ENCODE peak calls at places on chromosomes 7 and 10, in nine cellular contexts. One of them, this sample, is unnamed.
A peak's percentile ranks its signal among the peaks of the same experiment; 100 is the strongest.

GRCh38 chr7:82110146-82110823 is 333.3 kb downstream of the CACNA2D1 start:
- DNase-seq in neural crest cell: no peak
- DNase-seq in A673: no peak
- DNase-seq in A549: no peak
- DNase-seq in transverse colon: no peak
- DNase-seq in astrocyte of the spinal cord: no peak
- DNase-seq in astrocyte: no peak
- DNase-seq in cardiac fibroblast: no peak
- DNase-seq in AG09319: no peak
- DNase-seq in this sample: no peak

GRCh38 chr10:10605551-10606081 is 412.1 kb upstream of the CELF2 start:
- DNase-seq in A673: no peak
- DNase-seq in cardiac fibroblast: peak; percentile 98
- DNase-seq in neural crest cell: no peak
- DNase-seq in transverse colon: peak; percentile 25
- DNase-seq in astrocyte: peak; percentile 89
- DNase-seq in astrocyte of the spinal cord: peak; percentile 81
- DNase-seq in AG09319: peak; percentile 96
- DNase-seq in A549: no peak
- DNase-seq in this sample: no peak

GRCh38 chr7:155168607-155169006 is 98.5 kb downstream of the HTR5A start:
- DNase-seq in AG09319: no peak
- DNase-seq in A549: no peak
- DNase-seq in cardiac fibroblast: no peak
- DNase-seq in astrocyte of the spinal cord: no peak
- DNase-seq in transverse colon: no peak
- DNase-seq in A673: no peak
- DNase-seq in astrocyte: no peak
- DNase-seq in neural crest cell: no peak
- DNase-seq in this sample: no peak

GRCh38 chr7:100568936-100569844 is 4.5 kb downstream of the SAP25 start:
- DNase-seq in A549: no peak
- DNase-seq in astrocyte of the spinal cord: peak; percentile 36
- DNase-seq in AG09319: no peak
- DNase-seq in astrocyte: no peak
- DNase-seq in A673: peak; percentile 67
- DNase-seq in neural crest cell: peak; percentile 55
- DNase-seq in cardiac fibroblast: peak; percentile 36
- DNase-seq in transverse colon: peak; percentile 74
- DNase-seq in this sample: no peak

GRCh38 chr7:20279979-20280378 is 50.7 kb upstream of the ITGB8 start:
- DNase-seq in AG09319: no peak
- DNase-seq in astrocyte: no peak
- DNase-seq in astrocyte of the spinal cord: no peak
- DNase-seq in neural crest cell: no peak
- DNase-seq in A549: no peak
- DNase-seq in transverse colon: no peak
- DNase-seq in A673: no peak
- DNase-seq in cardiac fibroblast: no peak
- DNase-seq in this sample: no peak

GRCh38 chr7:95686109-95686508 is 86.2 kb upstream of the DYNC1I1 start:
- DNase-seq in A549: peak; percentile 19
- DNase-seq in neural crest cell: peak; percentile 9
- DNase-seq in astrocyte of the spinal cord: peak; percentile 65
- DNase-seq in A673: peak; percentile 58
- DNase-seq in transverse colon: peak; percentile 63
- DNase-seq in cardiac fibroblast: peak; percentile 74
- DNase-seq in AG09319: peak; percentile 19
- DNase-seq in astrocyte: peak; percentile 23
- DNase-seq in this sample: no peak

GRCh38 chr7:36264917-36265292 is 111.9 kb downstream of the EEPD1 start:
- DNase-seq in cardiac fibroblast: no peak
- DNase-seq in AG09319: no peak
- DNase-seq in astrocyte: no peak
- DNase-seq in neural crest cell: no peak
- DNase-seq in A673: no peak
- DNase-seq in A549: no peak
- DNase-seq in astrocyte of the spinal cord: no peak
- DNase-seq in transverse colon: no peak
- DNase-seq in this sample: no peak

GRCh38 chr7:37142943-37143342 is 305.7 kb downstream of the ELMO1 start:
- DNase-seq in A673: peak; percentile 67
- DNase-seq in astrocyte: no peak
- DNase-seq in astrocyte of the spinal cord: no peak
- DNase-seq in A549: no peak
- DNase-seq in AG09319: no peak
- DNase-seq in cardiac fibroblast: no peak
- DNase-seq in neural crest cell: no peak
- DNase-seq in transverse colon: no peak
- DNase-seq in this sample: no peak

GRCh38 chr10:103847909-103848468 is 7.4 kb downstream of the SH3PXD2A start:
- DNase-seq in cardiac fibroblast: no peak
- DNase-seq in A549: peak; percentile 59
- DNase-seq in astrocyte of the spinal cord: no peak
- DNase-seq in AG09319: no peak
- DNase-seq in astrocyte: no peak
- DNase-seq in A673: no peak
- DNase-seq in neural crest cell: no peak
- DNase-seq in transverse colon: no peak
- DNase-seq in this sample: no peak

GRCh38 chr10:86244296-86244695 is 122.3 kb downstream of the GRID1 start:
- DNase-seq in astrocyte: no peak
- DNase-seq in AG09319: no peak
- DNase-seq in A549: no peak
- DNase-seq in neural crest cell: no peak
- DNase-seq in astrocyte of the spinal cord: no peak
- DNase-seq in cardiac fibroblast: no peak
- DNase-seq in transverse colon: no peak
- DNase-seq in A673: peak; percentile 13
- DNase-seq in this sample: peak; percentile 67

GRCh38 chr7:142412551-142413193 is 154.8 kb upstream of the PRSS58 start:
- DNase-seq in transverse colon: no peak
- DNase-seq in neural crest cell: peak; percentile 25
- DNase-seq in AG09319: peak; percentile 12
- DNase-seq in A673: peak; percentile 67
- DNase-seq in cardiac fibroblast: peak; percentile 77
- DNase-seq in astrocyte: peak; percentile 49
- DNase-seq in astrocyte of the spinal cord: peak; percentile 59
- DNase-seq in A549: peak; percentile 49
- DNase-seq in this sample: no peak
- TF ChIP-seq CTCF in transverse colon: peak; percentile 40
- TF ChIP-seq CTCF in neural crest cell: peak; percentile 67
- TF ChIP-seq CTCF in AG09319: peak; percentile 70
- TF ChIP-seq CTCF in A673: peak; percentile 81
- TF ChIP-seq CTCF in cardiac fibroblast: peak; percentile 75
- TF ChIP-seq CTCF in astrocyte: peak; percentile 80
- TF ChIP-seq CTCF in astrocyte of the spinal cord: peak; percentile 84
- TF ChIP-seq CTCF in A549: peak; percentile 31
- TF ChIP-seq CTCF in this sample: peak; percentile 34

DNA sequence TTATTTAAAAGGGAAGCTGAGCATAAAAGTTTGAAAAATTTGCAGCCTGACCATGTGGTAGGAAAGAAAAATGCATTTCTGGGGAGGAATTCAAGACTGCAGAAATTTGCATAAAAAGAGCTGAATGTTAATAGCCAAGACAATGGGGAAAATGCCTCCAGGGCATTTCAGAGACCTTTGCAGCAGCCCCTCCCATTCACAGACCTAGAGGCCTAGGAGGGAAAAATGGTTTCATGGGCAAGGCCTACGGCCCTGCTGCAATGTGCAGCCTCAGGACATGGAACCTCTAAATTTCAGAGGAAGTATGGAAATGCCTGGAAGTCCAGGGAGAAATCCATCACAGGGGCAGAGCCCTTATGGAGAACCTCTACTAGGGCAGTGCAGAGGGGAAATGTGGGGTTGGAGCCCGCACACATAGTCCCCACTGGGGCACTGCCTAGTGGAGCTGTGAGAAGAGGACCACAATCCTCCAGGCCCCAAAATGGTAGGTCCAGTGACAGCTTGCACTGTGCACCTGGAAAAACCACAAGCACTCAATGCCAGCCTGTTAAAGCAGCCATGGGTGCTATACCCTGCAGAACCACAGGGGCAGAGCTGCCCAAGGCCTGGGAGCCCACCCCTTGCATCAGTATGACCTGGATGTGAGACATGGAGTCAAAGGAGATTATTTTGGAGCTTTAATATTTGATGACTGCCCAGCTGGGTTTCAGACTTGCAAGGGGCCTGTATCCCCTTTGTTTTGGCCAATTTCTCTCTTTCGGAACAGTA is 243.8 kb downstream of the DNAJB9 start:
- DNase-seq in A673: no peak
- DNase-seq in astrocyte of the spinal cord: no peak
- DNase-seq in astrocyte: no peak
- DNase-seq in neural crest cell: no peak
- DNase-seq in transverse colon: no peak
- DNase-seq in AG09319: no peak
- DNase-seq in cardiac fibroblast: no peak
- DNase-seq in A549: no peak
- DNase-seq in this sample: no peak
- TF ChIP-seq CTCF in A673: peak; percentile 21
- TF ChIP-seq CTCF in astrocyte of the spinal cord: no peak
- TF ChIP-seq CTCF in astrocyte: no peak
- TF ChIP-seq CTCF in neural crest cell: no peak
- TF ChIP-seq CTCF in transverse colon: no peak
- TF ChIP-seq CTCF in AG09319: no peak
- TF ChIP-seq CTCF in cardiac fibroblast: no peak
- TF ChIP-seq CTCF in A549: no peak
- TF ChIP-seq CTCF in this sample: no peak

DNA sequence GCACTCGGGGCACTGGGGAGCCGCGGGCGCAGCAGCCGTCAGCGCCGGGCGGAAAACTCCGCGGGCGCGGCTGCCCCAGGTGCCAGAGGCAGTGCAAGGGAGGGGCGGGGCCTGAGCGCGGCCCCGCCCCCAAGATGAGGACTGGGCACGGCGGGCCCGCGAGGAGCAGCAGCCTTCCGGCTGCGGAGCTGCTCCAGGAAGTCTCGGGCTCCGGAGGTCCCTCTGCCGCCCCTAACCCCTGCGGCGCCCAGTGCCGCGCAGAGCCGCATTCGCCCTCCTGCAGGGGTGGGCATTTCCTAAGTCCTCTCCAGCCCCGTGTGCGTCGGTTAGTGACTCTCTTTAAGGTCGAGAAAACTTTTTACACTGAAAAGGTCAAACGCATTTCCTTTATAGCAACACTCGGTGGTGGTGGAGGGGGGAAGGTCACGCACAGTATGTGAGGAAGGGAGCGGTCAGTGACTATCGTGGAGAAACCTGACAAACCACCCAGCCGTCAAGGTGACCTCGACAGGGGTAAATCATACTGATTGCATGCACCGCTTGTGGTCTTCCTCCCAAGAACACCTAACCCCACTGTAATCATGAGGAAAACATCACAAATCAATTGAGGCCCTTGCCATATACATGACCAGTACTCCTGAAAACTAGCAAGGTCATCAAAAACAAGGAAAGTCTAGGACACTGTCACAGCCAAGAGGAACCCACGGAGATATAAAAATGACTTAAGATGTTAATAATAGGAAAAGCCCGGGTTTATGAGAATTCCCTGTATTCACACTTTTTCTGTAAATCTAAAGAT is at the start of gene ANXA11:
- DNase-seq in astrocyte: peak; percentile 31
- DNase-seq in AG09319: no peak
- DNase-seq in A673: peak; percentile 92
- DNase-seq in transverse colon: peak; percentile 92
- DNase-seq in A549: peak; percentile 78
- DNase-seq in cardiac fibroblast: peak; percentile 69
- DNase-seq in astrocyte of the spinal cord: peak; percentile 79
- DNase-seq in neural crest cell: peak; percentile 56
- DNase-seq in this sample: peak; percentile 67
- TF ChIP-seq CTCF in astrocyte: no peak
- TF ChIP-seq CTCF in AG09319: no peak
- TF ChIP-seq CTCF in A673: no peak
- TF ChIP-seq CTCF in transverse colon: peak; percentile 11
- TF ChIP-seq CTCF in A549: no peak
- TF ChIP-seq CTCF in cardiac fibroblast: no peak
- TF ChIP-seq CTCF in astrocyte of the spinal cord: no peak
- TF ChIP-seq CTCF in neural crest cell: no peak
- TF ChIP-seq CTCF in this sample: no peak

GRCh38 chr7:142885311-142886230 is at the start of gene TRPV6:
- DNase-seq in transverse colon: peak; percentile 59
- DNase-seq in AG09319: no peak
- DNase-seq in astrocyte: no peak
- DNase-seq in astrocyte of the spinal cord: no peak
- DNase-seq in cardiac fibroblast: no peak
- DNase-seq in A673: no peak
- DNase-seq in neural crest cell: no peak
- DNase-seq in A549: no peak
- DNase-seq in this sample: no peak
- TF ChIP-seq CTCF in transverse colon: no peak
- TF ChIP-seq CTCF in AG09319: no peak
- TF ChIP-seq CTCF in astrocyte: no peak
- TF ChIP-seq CTCF in astrocyte of the spinal cord: no peak
- TF ChIP-seq CTCF in cardiac fibroblast: no peak
- TF ChIP-seq CTCF in A673: no peak
- TF ChIP-seq CTCF in neural crest cell: no peak
- TF ChIP-seq CTCF in A549: no peak
- TF ChIP-seq CTCF in this sample: no peak

GRCh38 chr7:3210531-3210930 is 90.5 kb upstream of the SDK1 start:
- DNase-seq in A673: no peak
- DNase-seq in cardiac fibroblast: no peak
- DNase-seq in astrocyte of the spinal cord: no peak
- DNase-seq in A549: no peak
- DNase-seq in astrocyte: no peak
- DNase-seq in AG09319: no peak
- DNase-seq in neural crest cell: no peak
- DNase-seq in transverse colon: no peak
- DNase-seq in this sample: no peak
- TF ChIP-seq CTCF in A673: no peak
- TF ChIP-seq CTCF in cardiac fibroblast: no peak
- TF ChIP-seq CTCF in astrocyte of the spinal cord: no peak
- TF ChIP-seq CTCF in A549: no peak
- TF ChIP-seq CTCF in astrocyte: no peak
- TF ChIP-seq CTCF in AG09319: no peak
- TF ChIP-seq CTCF in neural crest cell: no peak
- TF ChIP-seq CTCF in transverse colon: no peak
- TF ChIP-seq CTCF in this sample: no peak

GRCh38 chr7:117791877-117792780 is 81.1 kb downstream of the CTTNBP2 start:
- DNase-seq in cardiac fibroblast: no peak
- DNase-seq in neural crest cell: no peak
- DNase-seq in astrocyte of the spinal cord: no peak
- DNase-seq in A549: no peak
- DNase-seq in A673: no peak
- DNase-seq in astrocyte: no peak
- DNase-seq in transverse colon: peak; percentile 13
- DNase-seq in AG09319: no peak
- DNase-seq in this sample: no peak
- TF ChIP-seq CTCF in cardiac fibroblast: no peak
- TF ChIP-seq CTCF in neural crest cell: no peak
- TF ChIP-seq CTCF in astrocyte of the spinal cord: no peak
- TF ChIP-seq CTCF in A549: no peak
- TF ChIP-seq CTCF in A673: no peak
- TF ChIP-seq CTCF in astrocyte: no peak
- TF ChIP-seq CTCF in transverse colon: no peak
- TF ChIP-seq CTCF in AG09319: no peak
- TF ChIP-seq CTCF in this sample: no peak

GRCh38 chr7:42993038-42993437 is 60.9 kb downstream of the MRPL32 start:
- DNase-seq in astrocyte: no peak
- DNase-seq in AG09319: no peak
- DNase-seq in transverse colon: no peak
- DNase-seq in neural crest cell: no peak
- DNase-seq in cardiac fibroblast: peak; percentile 4
- DNase-seq in astrocyte of the spinal cord: peak; percentile 5
- DNase-seq in A673: no peak
- DNase-seq in A549: no peak
- DNase-seq in this sample: no peak
- TF ChIP-seq CTCF in astrocyte: no peak
- TF ChIP-seq CTCF in AG09319: no peak
- TF ChIP-seq CTCF in transverse colon: no peak
- TF ChIP-seq CTCF in neural crest cell: peak; percentile 45
- TF ChIP-seq CTCF in cardiac fibroblast: no peak
- TF ChIP-seq CTCF in astrocyte of the spinal cord: no peak
- TF ChIP-seq CTCF in A673: no peak
- TF ChIP-seq CTCF in A549: no peak
- TF ChIP-seq CTCF in this sample: no peak

GRCh38 chr10:29493697-29494096 is 141.1 kb downstream of the SVIL start:
- DNase-seq in A549: no peak
- DNase-seq in AG09319: no peak
- DNase-seq in A673: no peak
- DNase-seq in neural crest cell: no peak
- DNase-seq in cardiac fibroblast: no peak
- DNase-seq in astrocyte: no peak
- DNase-seq in astrocyte of the spinal cord: no peak
- DNase-seq in transverse colon: no peak
- DNase-seq in this sample: no peak
- TF ChIP-seq CTCF in A549: no peak
- TF ChIP-seq CTCF in AG09319: no peak
- TF ChIP-seq CTCF in A673: no peak
- TF ChIP-seq CTCF in neural crest cell: no peak
- TF ChIP-seq CTCF in cardiac fibroblast: no peak
- TF ChIP-seq CTCF in astrocyte: no peak
- TF ChIP-seq CTCF in astrocyte of the spinal cord: no peak
- TF ChIP-seq CTCF in transverse colon: no peak
- TF ChIP-seq CTCF in this sample: no peak

This sample was measured in D721Med.